ENCODE peak calls at places on chromosomes 12 and 14, in eight cellular contexts. C is heart left ventricle, G is ovary, U is testis, R is GM04504, L is brain microvascular endothelial cell, K is GM12865, V is NCI-H1048. J is an unnamed sample.

GRCh38 chr14:104950021-104950420 is 25.3 kb downstream of the PLD4 start:
- DNase-seq in V (no peak), L (no peak), C (no peak), K (no peak), G (no peak), R (no peak), U (no peak), J (no peak)

GRCh38 chr14:89279649-89280232 is 137.3 kb downstream of the FOXN3 start:
- DNase-seq in K (no peak), C (no peak), G (no peak), V (no peak), L (no peak), R (no peak), U (no peak), J (no peak)

GRCh38 chr14:22420598-22421186 is 168.3 kb downstream of the DAD1 start:
- DNase-seq in R (no peak), G (no peak), C (no peak), V (no peak), K (no peak), L (no peak), U (no peak), J (no peak)

GRCh38 chr14:77653473-77653872 is 37.0 kb upstream of the SPTLC2 start:
- DNase-seq in L (no peak), V (no peak), K (no peak), R (no peak), U (no peak), G (no peak), C (no peak), J (no peak)

GRCh38 chr12:97568336-97569180 is 106.0 kb downstream of the RMST start:
- DNase-seq in G (no peak), C (no peak), L (no peak), R (no peak), U (no peak), V (no peak), K (no peak), J (no peak)

GRCh38 chr12:9760699-9761406 is at the start of gene CD69:
- DNase-seq in V (no peak), C (no peak), K (peak; percentile 91), G (no peak), U (peak; percentile 49), R (no peak), L (no peak), J (no peak)

GRCh38 chr14:21090194-21090939 is 8.1 kb downstream of the ZNF219 start:
- DNase-seq in V (no peak), R (no peak), K (no peak), C (no peak), L (no peak), G (peak; percentile 61), U (no peak), J (no peak)

GRCh38 chr12:103181366-103182152 is 224.1 kb downstream of the ASCL1 start:
- DNase-seq in V (no peak), L (no peak), U (no peak), C (no peak), G (no peak), K (peak; percentile 82), R (no peak), J (no peak)

GRCh38 chr14:53927171-53927570 is 29.5 kb downstream of the BMP4 start:
- DNase-seq in V (no peak), L (peak; percentile 34), C (no peak), G (no peak), K (no peak), R (no peak), U (no peak), J (no peak)

GRCh38 chr14:30608533-30609006 is 13.5 kb upstream of the SCFD1 start:
- DNase-seq in K (no peak), V (no peak), R (peak; percentile 15), L (peak; percentile 63), G (no peak), C (no peak), U (no peak), J (peak; percentile 13)

GRCh38 chr14:96565811-96566210 is 63.6 kb downstream of the PAPOLA start:
- DNase-seq in K (no peak), C (no peak), L (no peak), G (no peak), V (no peak), U (no peak), R (no peak), J (no peak)

GRCh38 chr12:18217981-18218380 is 43.3 kb upstream of the PIK3C2G start:
- DNase-seq in C (no peak), V (no peak), K (no peak), G (no peak), U (no peak), L (no peak), R (no peak), J (no peak)

GRCh38 chr14:99718031-99718810 is 34.1 kb downstream of the CYP46A1 start:
- DNase-seq in G (no peak), L (no peak), R (no peak), V (no peak), C (no peak), K (peak; percentile 49), U (no peak), J (no peak)

GRCh38 chr12:110249716-110250225 is 31.3 kb upstream of the ATP2A2 start:
- DNase-seq in K (no peak), R (no peak), C (peak; percentile 32), L (no peak), U (no peak), G (no peak), V (no peak), J (no peak)

GRCh38 chr12:27555928-27556778 is 32.1 kb downstream of the PPFIBP1 start:
- DNase-seq in R (no peak), K (peak; percentile 54), L (peak; percentile 46), C (no peak), U (no peak), G (no peak), V (no peak), J (peak; percentile 93)

GRCh38 chr12:39028382-39028781 is 123.0 kb upstream of the CPNE8 start:
- DNase-seq in C (no peak), L (no peak), U (no peak), V (no peak), K (no peak), R (no peak), G (no peak), J (no peak)

GRCh38 chr12:101414533-101415119 is 7.1 kb upstream of the ARL1 start:
- DNase-seq in U (peak; percentile 54), L (peak; percentile 57), C (peak; percentile 14), G (no peak), V (no peak), K (peak; percentile 70), R (peak; percentile 19), J (peak; percentile 66)

GRCh38 chr14:54493293-54493692 is 4.5 kb upstream of the GMFB start:
- DNase-seq in R (no peak), U (no peak), G (no peak), L (no peak), V (no peak), K (no peak), C (no peak), J (no peak)

GRCh38 chr14:44995770-44996294 is 33.8 kb downstream of the TOGARAM1 start:
- DNase-seq in R (no peak), U (no peak), L (no peak), V (no peak), C (no peak), G (no peak), K (no peak), J (no peak)

GRCh38 chr14:37903561-37904191 is 304.0 kb upstream of the SSTR1 start:
- DNase-seq in G (no peak), L (peak; percentile 17), U (no peak), K (peak; percentile 29), V (peak; percentile 39), C (peak; percentile 10), R (peak; percentile 29), J (peak; percentile 11)

GRCh38 chr14:62645649-62646048 is 399.6 kb downstream of the KCNH5 start:
- DNase-seq in U (no peak), K (no peak), R (no peak), V (no peak), C (no peak), G (no peak), L (no peak), J (no peak)

GRCh38 chr12:10215451-10215850 is 2.8 kb downstream of the GABARAPL1 start:
- DNase-seq in K (no peak), L (no peak), U (no peak), R (no peak), C (no peak), G (no peak), V (no peak), J (no peak)

GRCh38 chr14:101241807-101242278 is 319.5 kb upstream of the DIO3 start:
- DNase-seq in C (no peak), R (no peak), G (no peak), U (no peak), L (no peak), K (no peak), V (no peak), J (no peak)

GRCh38 chr12:68451261-68452091 is 119.3 kb upstream of the MDM1 start:
- DNase-seq in K (peak; percentile 84), L (peak; percentile 76), U (peak; percentile 43), G (peak; percentile 50), R (peak; percentile 81), C (peak; percentile 16), V (peak; percentile 33), J (no peak)

GRCh38 chr12:25249951-25250738 is 584 bp downstream of the KRAS start:
- DNase-seq in L (no peak), V (no peak), G (peak; percentile 76), R (no peak), K (peak; percentile 61), C (peak; percentile 54), U (peak; percentile 46), J (peak; percentile 53)

GRCh38 chr12:124759841-124760508 is 103.7 kb downstream of the SCARB1 start:
- DNase-seq in R (no peak), C (no peak), G (no peak), L (no peak), U (no peak), K (no peak), V (no peak), J (no peak)

GRCh38 chr12:132277374-132277801 is 52.0 kb downstream of the GALNT9 start:
- DNase-seq in R (no peak), G (no peak), L (no peak), C (no peak), U (no peak), K (no peak), V (no peak), J (no peak)

GRCh38 chr14:38125484-38125912 is 82.2 kb upstream of the SSTR1 start:
- DNase-seq in C (no peak), R (no peak), K (no peak), G (no peak), V (no peak), U (no peak), L (no peak), J (no peak)

GRCh38 chr12:3833670-3834310 is 39.4 kb downstream of the PARP11 start:
- DNase-seq in K (no peak), G (no peak), R (no peak), L (no peak), C (no peak), V (no peak), U (no peak), J (no peak)

GRCh38 chr14:37232907-37233481 is 35.3 kb downstream of the MIPOL1 start:
- DNase-seq in K (peak; percentile 8), V (peak; percentile 28), C (no peak), U (no peak), R (peak; percentile 21), G (no peak), L (peak; percentile 56), J (peak; percentile 31)

GRCh38 chr12:54549774-54550451 is 512 bp downstream of the PDE1B start:
- DNase-seq in K (no peak), U (no peak), C (peak; percentile 10), V (no peak), R (no peak), L (no peak), G (peak; percentile 48), J (no peak)

GRCh38 chr14:32205984-32206383 is 2.9 kb upstream of the RNU6-8 start:
- DNase-seq in U (no peak), G (no peak), K (peak; percentile 77), L (no peak), R (no peak), C (no peak), V (no peak), J (no peak)

GRCh38 chr14:64149921-64150320 is 144.2 kb downstream of the ESR2 start:
- DNase-seq in V (no peak), G (no peak), C (no peak), U (no peak), R (no peak), K (no peak), L (no peak), J (no peak)